ENCODE peak calls at places on chromosomes 7 and 10, in seven cellular contexts. One of them, this sample, is unnamed.

GRCh38 chr10:71075066-71075758 is 137.2 kb upstream of the UNC5B start:
- DNase-seq in NB4: no peak
- DNase-seq in dorsolateral prefrontal cortex: no peak
- DNase-seq in lower leg skin: peak; percentile 79
- DNase-seq in colonic mucosa: no peak
- DNase-seq in GM23248: no peak
- DNase-seq in H1: no peak
- DNase-seq in this sample: no peak

GRCh38 chr7:35731349-35731748 is 36.4 kb upstream of the HERPUD2 start:
- DNase-seq in dorsolateral prefrontal cortex: no peak
- DNase-seq in colonic mucosa: no peak
- DNase-seq in GM23248: no peak
- DNase-seq in NB4: no peak
- DNase-seq in H1: no peak
- DNase-seq in lower leg skin: no peak
- DNase-seq in this sample: no peak

GRCh38 chr10:117661316-117661715 is 118.8 kb downstream of the EMX2 start:
- DNase-seq in dorsolateral prefrontal cortex: no peak
- DNase-seq in lower leg skin: no peak
- DNase-seq in colonic mucosa: no peak
- DNase-seq in NB4: no peak
- DNase-seq in GM23248: no peak
- DNase-seq in H1: no peak
- DNase-seq in this sample: no peak

GRCh38 chr7:121803041-121803440 is 69.9 kb upstream of the PTPRZ1 start:
- DNase-seq in dorsolateral prefrontal cortex: no peak
- DNase-seq in lower leg skin: no peak
- DNase-seq in colonic mucosa: no peak
- DNase-seq in NB4: no peak
- DNase-seq in GM23248: no peak
- DNase-seq in H1: no peak
- DNase-seq in this sample: no peak

GRCh38 chr10:79322616-79323566 is 24.4 kb upstream of the PPIF start:
- DNase-seq in H1: no peak
- DNase-seq in colonic mucosa: peak; percentile 61
- DNase-seq in NB4: peak; percentile 89
- DNase-seq in dorsolateral prefrontal cortex: no peak
- DNase-seq in GM23248: peak; percentile 90
- DNase-seq in lower leg skin: no peak
- DNase-seq in this sample: peak; percentile 98

GRCh38 chr7:22943997-22944396 is 69.9 kb downstream of the HYCC1 start:
- DNase-seq in GM23248: peak; percentile 60
- DNase-seq in colonic mucosa: no peak
- DNase-seq in lower leg skin: no peak
- DNase-seq in dorsolateral prefrontal cortex: no peak
- DNase-seq in H1: no peak
- DNase-seq in NB4: peak; percentile 11
- DNase-seq in this sample: no peak

GRCh38 chr7:76272872-76273271 is 29.6 kb upstream of the HSPB1 start:
- DNase-seq in H1: no peak
- DNase-seq in dorsolateral prefrontal cortex: no peak
- DNase-seq in GM23248: no peak
- DNase-seq in NB4: no peak
- DNase-seq in colonic mucosa: no peak
- DNase-seq in lower leg skin: no peak
- DNase-seq in this sample: no peak

GRCh38 chr7:35624299-35625186 is 70.4 kb downstream of the HERPUD2 start:
- DNase-seq in GM23248: peak; percentile 49
- DNase-seq in colonic mucosa: no peak
- DNase-seq in lower leg skin: no peak
- DNase-seq in H1: peak; percentile 29
- DNase-seq in NB4: peak; percentile 72
- DNase-seq in dorsolateral prefrontal cortex: peak; percentile 10
- DNase-seq in this sample: peak; percentile 35

GRCh38 chr10:78966844-78967488 is 101.8 kb upstream of the ZMIZ1 start:
- DNase-seq in GM23248: no peak
- DNase-seq in NB4: no peak
- DNase-seq in lower leg skin: no peak
- DNase-seq in dorsolateral prefrontal cortex: no peak
- DNase-seq in colonic mucosa: no peak
- DNase-seq in H1: no peak
- DNase-seq in this sample: no peak

GRCh38 chr10:6396652-6397051 is 183.4 kb downstream of the PRKCQ start:
- DNase-seq in dorsolateral prefrontal cortex: no peak
- DNase-seq in GM23248: peak; percentile 95
- DNase-seq in lower leg skin: no peak
- DNase-seq in H1: no peak
- DNase-seq in colonic mucosa: no peak
- DNase-seq in NB4: peak; percentile 90
- DNase-seq in this sample: no peak

GRCh38 chr10:89351402-89352038 is 23.7 kb downstream of the IFIT3 start:
- DNase-seq in dorsolateral prefrontal cortex: no peak
- DNase-seq in lower leg skin: no peak
- DNase-seq in H1: no peak
- DNase-seq in NB4: no peak
- DNase-seq in colonic mucosa: no peak
- DNase-seq in GM23248: peak; percentile 74
- DNase-seq in this sample: no peak

GRCh38 chr7:54663603-54664234 is 95.3 kb downstream of the SEC61G start:
- DNase-seq in GM23248: no peak
- DNase-seq in H1: no peak
- DNase-seq in lower leg skin: no peak
- DNase-seq in colonic mucosa: no peak
- DNase-seq in NB4: no peak
- DNase-seq in dorsolateral prefrontal cortex: no peak
- DNase-seq in this sample: no peak

GRCh38 chr10:33155720-33156638 is 178.5 kb downstream of the NRP1 start:
- DNase-seq in dorsolateral prefrontal cortex: no peak
- DNase-seq in lower leg skin: no peak
- DNase-seq in H1: no peak
- DNase-seq in NB4: peak; percentile 23
- DNase-seq in GM23248: peak; percentile 89
- DNase-seq in colonic mucosa: no peak
- DNase-seq in this sample: peak; percentile 56

GRCh38 chr7:159281573-159281972 is 136.9 kb upstream of the VIPR2 start:
- DNase-seq in lower leg skin: no peak
- DNase-seq in dorsolateral prefrontal cortex: no peak
- DNase-seq in NB4: no peak
- DNase-seq in H1: no peak
- DNase-seq in colonic mucosa: no peak
- DNase-seq in GM23248: no peak
- DNase-seq in this sample: no peak

GRCh38 chr10:23193435-23194074 is 1.4 kb downstream of the PTF1A start:
- DNase-seq in colonic mucosa: no peak
- DNase-seq in NB4: no peak
- DNase-seq in dorsolateral prefrontal cortex: no peak
- DNase-seq in H1: no peak
- DNase-seq in lower leg skin: no peak
- DNase-seq in GM23248: no peak
- DNase-seq in this sample: no peak

GRCh38 chr10:23192396-23192740 is 256 bp downstream of the PTF1A start:
- DNase-seq in colonic mucosa: no peak
- DNase-seq in lower leg skin: no peak
- DNase-seq in GM23248: no peak
- DNase-seq in NB4: no peak
- DNase-seq in H1: no peak
- DNase-seq in dorsolateral prefrontal cortex: no peak
- DNase-seq in this sample: no peak

GRCh38 chr10:23191764-23192395 is at the start of gene PTF1A:
- DNase-seq in dorsolateral prefrontal cortex: no peak
- DNase-seq in lower leg skin: no peak
- DNase-seq in NB4: no peak
- DNase-seq in colonic mucosa: no peak
- DNase-seq in H1: no peak
- DNase-seq in GM23248: no peak
- DNase-seq in this sample: no peak

GRCh38 chr10:23194471-23194965 is 2.4 kb downstream of the PTF1A start:
- DNase-seq in dorsolateral prefrontal cortex: no peak
- DNase-seq in NB4: no peak
- DNase-seq in lower leg skin: no peak
- DNase-seq in GM23248: no peak
- DNase-seq in H1: no peak
- DNase-seq in colonic mucosa: no peak
- DNase-seq in this sample: no peak

GRCh38 chr10:23192741-23193434 is 776 bp downstream of the PTF1A start:
- DNase-seq in NB4: no peak
- DNase-seq in GM23248: peak; percentile 17
- DNase-seq in colonic mucosa: no peak
- DNase-seq in lower leg skin: no peak
- DNase-seq in dorsolateral prefrontal cortex: no peak
- DNase-seq in H1: no peak
- DNase-seq in this sample: no peak
- H3K4me3 ChIP-seq in NB4: no peak overlapping the region
- H3K4me3 ChIP-seq in GM23248: no peak overlapping the region
- H3K4me3 ChIP-seq in colonic mucosa: no peak overlapping the region
- H3K4me3 ChIP-seq in lower leg skin: no peak overlapping the region
- H3K4me3 ChIP-seq in dorsolateral prefrontal cortex: no peak overlapping the region
- H3K4me3 ChIP-seq in H1: peak overlapping the region; percentile 26
- H3K4me3 ChIP-seq in this sample: no peak overlapping the region

DNA sequence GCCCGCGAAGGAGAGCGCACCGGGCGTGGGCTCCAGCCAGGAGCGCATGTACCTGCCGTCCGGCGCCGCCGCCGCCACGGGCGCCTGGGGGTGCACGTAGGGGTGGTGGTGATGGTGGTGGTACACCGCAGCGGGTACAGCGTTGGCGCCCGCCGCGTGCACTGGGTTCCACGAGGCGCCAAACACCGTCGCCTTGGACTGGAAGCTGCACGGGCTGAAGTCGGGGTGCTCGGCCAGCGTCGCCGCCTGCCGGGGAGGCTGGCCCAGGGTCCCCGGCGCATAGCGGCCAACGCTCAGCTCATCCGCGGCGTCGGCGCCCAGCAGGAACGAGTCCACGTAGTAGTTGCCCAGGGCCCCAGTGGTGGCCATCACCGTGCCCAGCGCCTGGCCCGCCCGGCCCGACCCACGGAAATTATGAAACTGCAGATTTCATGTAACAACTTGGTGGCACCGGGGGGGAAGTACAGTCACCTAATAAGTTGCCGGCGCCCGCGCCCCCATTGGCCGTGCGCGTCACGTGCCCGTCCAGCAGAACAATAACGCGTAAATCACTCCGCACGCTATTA is at the start of gene HOXA9:
- DNase-seq in colonic mucosa: peak; percentile 90
- DNase-seq in lower leg skin: peak; percentile 98
- DNase-seq in NB4: no peak
- DNase-seq in dorsolateral prefrontal cortex: no peak
- DNase-seq in GM23248: peak; percentile 99
- DNase-seq in H1: no peak
- DNase-seq in this sample: no peak
- H3K4me3 ChIP-seq in colonic mucosa: peak within 1 kb of the TSS; percentile 64
- H3K4me3 ChIP-seq in lower leg skin: peak within 1 kb of the TSS; percentile 54
- H3K4me3 ChIP-seq in NB4: no peak within 1 kb of the TSS
- H3K4me3 ChIP-seq in dorsolateral prefrontal cortex: no peak within 1 kb of the TSS
- H3K4me3 ChIP-seq in GM23248: peak within 1 kb of the TSS; percentile 83
- H3K4me3 ChIP-seq in H1: no peak within 1 kb of the TSS
- H3K4me3 ChIP-seq in this sample: no peak within 1 kb of the TSS

GRCh38 chr7:135209225-135209834 is 2.0 kb downstream of the WDR91 start:
- DNase-seq in H1: no peak
- DNase-seq in lower leg skin: no peak
- DNase-seq in GM23248: no peak
- DNase-seq in NB4: no peak
- DNase-seq in dorsolateral prefrontal cortex: no peak
- DNase-seq in colonic mucosa: no peak
- DNase-seq in this sample: no peak
- H3K4me3 ChIP-seq in H1: no peak overlapping the region
- H3K4me3 ChIP-seq in lower leg skin: no peak overlapping the region
- H3K4me3 ChIP-seq in GM23248: no peak overlapping the region
- H3K4me3 ChIP-seq in NB4: no peak overlapping the region
- H3K4me3 ChIP-seq in dorsolateral prefrontal cortex: peak overlapping the region; percentile 25
- H3K4me3 ChIP-seq in colonic mucosa: no peak overlapping the region
- H3K4me3 ChIP-seq in this sample: no peak overlapping the region

GRCh38 chr10:103542764-103543616 is 49.5 kb downstream of the NEURL1 start:
- DNase-seq in colonic mucosa: peak; percentile 55
- DNase-seq in lower leg skin: peak; percentile 78
- DNase-seq in dorsolateral prefrontal cortex: peak; percentile 65
- DNase-seq in GM23248: peak; percentile 59
- DNase-seq in NB4: peak; percentile 51
- DNase-seq in H1: no peak
- DNase-seq in this sample: peak; percentile 72
- H3K4me3 ChIP-seq in colonic mucosa: peak overlapping the region; percentile 8
- H3K4me3 ChIP-seq in lower leg skin: no peak overlapping the region
- H3K4me3 ChIP-seq in dorsolateral prefrontal cortex: peak overlapping the region; percentile 8
- H3K4me3 ChIP-seq in GM23248: peak overlapping the region; percentile 59
- H3K4me3 ChIP-seq in NB4: peak overlapping the region; percentile 12
- H3K4me3 ChIP-seq in H1: peak overlapping the region; percentile 10
- H3K4me3 ChIP-seq in this sample: peak overlapping the region; percentile 43